ENCODE peak calls at places on chromosome 22, in seven cellular contexts. L, E, X, S, V, Q and J are unnamed samples.

GRCh38 chr22:24950272-24950902 is 2.1 kb upstream of the KIAA1671 start:
- DNase-seq in L (no peak), E (no peak), X (peak), S (no peak), V (no peak), Q (no peak), J (no peak)

GRCh38 chr22:29520851-29521250 is 32.7 kb downstream of the THOC5 start:
- DNase-seq in L (no peak), E (no peak), X (peak), S (no peak), V (no peak), Q (no peak), J (no peak)

GRCh38 chr22:38871360-38872171 is 450 bp downstream of the CBX6 start:
- DNase-seq in L (no peak), E (no peak), X (no peak), S (no peak), V (no peak), Q (no peak), J (peak)

GRCh38 chr22:22558972-22559603 is at the start of gene PRAME:
- DNase-seq in L (no peak), E (peak), X (no peak), S (no peak), V (peak), Q (peak), J (peak)

GRCh38 chr22:41862530-41863266 is 29.8 kb downstream of the SREBF2 start:
- DNase-seq in L (no peak), E (no peak), X (no peak), S (no peak), V (peak), Q (no peak), J (no peak)

GRCh38 chr22:35467788-35468187 is 67.8 kb downstream of the MCM5 start:
- DNase-seq in L (peak), E (no peak), X (no peak), S (no peak), V (peak), Q (peak), J (no peak)

GRCh38 chr22:43081968-43082367 is 7.2 kb downstream of the TTLL1 start:
- DNase-seq in L (no peak), E (no peak), X (no peak), S (no peak), V (no peak), Q (no peak), J (no peak)

GRCh38 chr22:21103633-21104032 is 57.9 kb downstream of the LRRC74B start:
- DNase-seq in L (no peak), E (no peak), X (no peak), S (no peak), V (no peak), Q (no peak), J (no peak)

GRCh38 chr22:29218758-29219408 is 13.2 kb downstream of the EMID1 start:
- DNase-seq in L (no peak), E (no peak), X (no peak), S (no peak), V (no peak), Q (no peak), J (peak)

GRCh38 chr22:43883719-43884415 is 7.9 kb downstream of the PNPLA5 start:
- DNase-seq in L (no peak), E (no peak), X (no peak), S (no peak), V (no peak), Q (no peak), J (no peak)

GRCh38 chr22:31068970-31069369 is 12.1 kb upstream of the SMTN start:
- DNase-seq in L (no peak), E (no peak), X (no peak), S (no peak), V (no peak), Q (no peak), J (no peak)

GRCh38 chr22:49393526-49393925 is 434.1 kb downstream of the BRD1 start:
- DNase-seq in L (no peak), E (no peak), X (no peak), S (no peak), V (no peak), Q (no peak), J (no peak)

GRCh38 chr22:29343313-29343805 is 27.9 kb upstream of the RASL10A start:
- DNase-seq in L (no peak), E (no peak), X (peak), S (no peak), V (peak), Q (no peak), J (no peak)

GRCh38 chr22:26377170-26377825 is 51.8 kb upstream of the ASPHD2 start:
- DNase-seq in L (no peak), E (no peak), X (no peak), S (no peak), V (no peak), Q (no peak), J (no peak)

GRCh38 chr22:49011379-49011768 is 816.3 kb downstream of the BRD1 start:
- DNase-seq in L (peak), E (no peak), X (no peak), S (no peak), V (no peak), Q (no peak), J (no peak)

GRCh38 chr22:43297246-43298061 is 45.7 kb downstream of the SCUBE1 start:
- DNase-seq in L (peak), E (no peak), X (no peak), S (no peak), V (no peak), Q (no peak), J (no peak)

GRCh38 chr22:29195118-29195963 is 10.4 kb upstream of the EMID1 start:
- DNase-seq in L (no peak), E (no peak), X (no peak), S (no peak), V (no peak), Q (no peak), J (peak)

GRCh38 chr22:22410121-22410520 is 98.4 kb downstream of the ZNF280B start:
- DNase-seq in L (no peak), E (no peak), X (no peak), S (no peak), V (no peak), Q (peak), J (peak)

GRCh38 chr22:19011075-19011474 is 75.0 kb upstream of the PRODH start:
- DNase-seq in L (no peak), E (no peak), X (peak), S (no peak), V (no peak), Q (no peak), J (no peak)

GRCh38 chr22:43477966-43478365 is 66.2 kb downstream of the MPPED1 start:
- DNase-seq in L (no peak), E (no peak), X (no peak), S (no peak), V (no peak), Q (no peak), J (no peak)

GRCh38 chr22:18000441-18001039 is 23.8 kb downstream of the MICAL3 start:
- DNase-seq in L (no peak), E (peak), X (no peak), S (no peak), V (no peak), Q (peak), J (no peak)

GRCh38 chr22:46033256-46034200 is 56.6 kb upstream of the WNT7B start:
- DNase-seq in L (no peak), E (no peak), X (no peak), S (no peak), V (no peak), Q (no peak), J (no peak)

GRCh38 chr22:46054091-46054877 is 77.3 kb upstream of the WNT7B start:
- DNase-seq in L (peak), E (no peak), X (no peak), S (no peak), V (peak), Q (peak), J (peak)

GRCh38 chr22:21564411-21564810 is 3.1 kb upstream of the UBE2L3 start:
- DNase-seq in L (no peak), E (no peak), X (no peak), S (no peak), V (no peak), Q (no peak), J (no peak)

GRCh38 chr22:37098976-37099577 is 10.4 kb downstream of the TMPRSS6 start:
- DNase-seq in L (no peak), E (no peak), X (no peak), S (no peak), V (no peak), Q (no peak), J (no peak)
- TF ChIP-seq CTCF in L (no peak), E (peak), X (peak), S (no peak), V (no peak), Q (no peak), J (no peak)

DNA sequence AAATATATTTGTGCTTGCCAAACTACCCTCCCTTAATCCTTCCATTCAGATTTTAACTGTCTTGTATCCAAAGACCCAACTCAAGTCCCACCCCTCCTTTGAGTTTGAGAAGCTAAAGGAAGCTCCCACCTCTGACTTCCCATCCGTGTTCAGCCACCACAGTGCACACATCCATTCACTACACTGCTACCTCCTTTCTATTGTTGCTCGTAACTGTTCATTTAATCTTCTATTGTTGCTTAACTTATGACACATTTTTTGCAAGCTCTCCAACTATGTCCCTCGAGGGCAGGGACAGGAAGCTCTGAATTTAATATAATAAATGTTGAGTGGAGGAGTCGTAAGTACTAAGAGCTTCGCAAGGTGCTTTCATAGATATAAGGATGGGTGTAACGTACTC is 10.4 kb downstream of the LARGE1 start:
- DNase-seq in L (no peak), E (no peak), X (no peak), S (no peak), V (no peak), Q (no peak), J (no peak)
- TF ChIP-seq CTCF in L (no peak), E (no peak), X (no peak), S (no peak), V (no peak), Q (no peak), J (no peak)

DNA sequence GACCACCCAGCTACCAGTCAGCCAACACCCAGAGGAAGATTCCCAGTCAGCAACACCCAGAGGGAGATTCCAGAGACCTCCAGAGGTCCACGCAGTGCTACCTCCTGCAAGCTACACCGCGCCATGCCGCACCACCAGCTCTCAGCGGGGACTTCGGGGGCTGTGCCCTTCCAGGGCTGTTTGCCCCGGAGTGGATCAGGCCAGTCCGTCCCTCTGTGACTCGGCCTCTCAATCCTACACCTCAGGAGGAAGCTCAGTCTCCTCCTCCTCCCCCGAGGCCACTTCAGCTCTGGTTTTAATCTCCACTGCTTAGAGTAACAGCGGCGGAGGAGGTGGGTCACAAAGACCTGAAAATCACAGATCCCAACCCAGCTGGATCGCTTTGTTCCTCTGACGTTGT is 68.6 kb downstream of the PHF21B start:
- DNase-seq in L (no peak), E (no peak), X (no peak), S (no peak), V (no peak), Q (no peak), J (no peak)
- TF ChIP-seq CTCF in L (no peak), E (no peak), X (no peak), S (no peak), V (no peak), Q (no peak), J (no peak)

GRCh38 chr22:28075260-28075981 is 156.4 kb upstream of the PITPNB start:
- DNase-seq in L (peak), E (no peak), X (peak), S (no peak), V (peak), Q (peak), J (no peak)
- TF ChIP-seq CTCF in L (no peak), E (no peak), X (no peak), S (no peak), V (no peak), Q (no peak), J (no peak)

GRCh38 chr22:50400931-50401330 is 57.8 kb downstream of the PPP6R2 start:
- DNase-seq in L (no peak), E (no peak), X (no peak), S (no peak), V (no peak), Q (no peak), J (no peak)
- TF ChIP-seq CTCF in L (no peak), E (no peak), X (no peak), S (no peak), V (no peak), Q (no peak), J (no peak)

DNA sequence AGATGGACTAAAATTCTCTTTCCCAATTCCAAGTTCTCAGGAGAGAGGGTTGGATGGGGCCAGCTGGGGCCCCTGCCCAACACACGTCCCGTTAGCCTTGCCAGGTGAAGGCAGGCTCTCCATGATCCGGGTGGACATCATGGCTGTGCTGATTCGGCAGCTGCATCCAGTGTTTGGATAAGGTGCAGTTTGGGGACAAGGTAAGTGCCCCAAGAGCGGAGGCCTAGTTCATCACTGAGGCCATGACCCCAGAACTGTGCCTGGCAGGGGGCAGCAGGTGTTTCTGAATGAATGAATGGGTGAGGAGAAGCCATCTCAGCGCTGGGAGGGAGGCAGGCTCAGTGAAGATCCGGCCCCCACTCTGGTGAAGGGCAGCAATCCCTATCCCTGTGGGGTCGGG is 520.4 kb downstream of the TBC1D22A start:
- DNase-seq in L (no peak), E (no peak), X (no peak), S (no peak), V (no peak), Q (no peak), J (no peak)
- TF ChIP-seq CTCF in L (no peak), E (no peak), X (no peak), S (no peak), V (no peak), Q (no peak), J (no peak)

GRCh38 chr22:40324468-40325305 is 21.6 kb upstream of the ADSL start:
- DNase-seq in L (no peak), E (no peak), X (no peak), S (no peak), V (no peak), Q (peak), J (no peak)
- TF ChIP-seq CTCF in L (no peak), E (no peak), X (no peak), S (no peak), V (no peak), Q (no peak), J (no peak)